ENCODE peak calls at places on chromosomes 11 and 22, in ten cellular contexts. O is kidney, X is mesendoderm, N is SK-N-MC, B is IMR-90, U is neural progenitor cell, P is H1, W is GM23248, Y is trophoblast cell, Q is HCT116. H is an unnamed sample.

GRCh38 chr11:1863352-1864215 is 10.7 kb downstream of the LSP1 start:
- DNase-seq in O (peak; percentile 95), X (peak; percentile 86), N (no peak), B (peak; percentile 86), U (peak; percentile 84), P (no peak), W (peak; percentile 89), Y (peak; percentile 89), Q (peak; percentile 68), H (peak; percentile 72)

GRCh38 chr11:129266536-129266935 is 74.4 kb upstream of the ARHGAP32 start:
- DNase-seq in O (no peak), X (no peak), N (no peak), B (no peak), U (no peak), P (no peak), W (no peak), Y (no peak), Q (no peak), H (no peak)

GRCh38 chr22:27809700-27810365 is 8.3 kb upstream of the MN1 start:
- DNase-seq in O (peak; percentile 10), X (no peak), N (no peak), B (no peak), U (no peak), P (no peak), W (no peak), Y (no peak), Q (no peak), H (no peak)

GRCh38 chr22:19916006-19916405 is 25.6 kb upstream of the COMT start:
- DNase-seq in O (no peak), X (no peak), N (no peak), B (no peak), U (no peak), P (no peak), W (no peak), Y (no peak), Q (no peak), H (no peak)

GRCh38 chr22:37198290-37199102 is 10.4 kb upstream of the C1QTNF6 start:
- DNase-seq in O (peak; percentile 94), X (peak; percentile 84), N (no peak), B (peak; percentile 58), U (peak; percentile 88), P (no peak), W (peak; percentile 84), Y (peak; percentile 95), Q (peak; percentile 57), H (peak; percentile 94)

GRCh38 chr22:31958625-31959239 is 14.4 kb downstream of the YWHAH start:
- DNase-seq in O (peak; percentile 62), X (no peak), N (no peak), B (no peak), U (no peak), P (no peak), W (no peak), Y (no peak), Q (no peak), H (no peak)

GRCh38 chr11:130206141-130206540 is 46.6 kb downstream of the ST14 start:
- DNase-seq in O (peak; percentile 55), X (no peak), N (no peak), B (no peak), U (no peak), P (no peak), W (no peak), Y (no peak), Q (no peak), H (no peak)

GRCh38 chr11:28169816-28170215 is 61.6 kb downstream of the METTL15 start:
- DNase-seq in O (no peak), X (no peak), N (no peak), B (peak; percentile 71), U (no peak), P (no peak), W (peak; percentile 42), Y (no peak), Q (no peak), H (no peak)

GRCh38 chr22:44661070-44661469 is 40.9 kb upstream of the PRR5 start:
- DNase-seq in O (peak; percentile 48), X (peak; percentile 88), N (no peak), B (no peak), U (peak; percentile 80), P (no peak), W (peak; percentile 47), Y (no peak), Q (no peak), H (peak; percentile 87)

GRCh38 chr11:3036419-3036818 is 20.8 kb downstream of the CARS1 start:
- DNase-seq in O (peak; percentile 18), X (no peak), N (no peak), B (no peak), U (no peak), P (no peak), W (no peak), Y (peak; percentile 8), Q (no peak), H (no peak)

GRCh38 chr11:113444469-113445122 is 30.6 kb downstream of the DRD2 start:
- DNase-seq in O (no peak), X (no peak), N (no peak), B (no peak), U (no peak), P (no peak), W (no peak), Y (no peak), Q (no peak), H (no peak)

GRCh38 chr11:87604350-87604749 is 566.6 kb downstream of the TMEM135 start:
- DNase-seq in O (no peak), X (no peak), N (no peak), B (no peak), U (no peak), P (no peak), W (no peak), Y (no peak), Q (no peak), H (no peak)

GRCh38 chr11:87301785-87302540 is 264.2 kb downstream of the TMEM135 start:
- DNase-seq in O (no peak), X (no peak), N (no peak), B (peak; percentile 17), U (no peak), P (no peak), W (no peak), Y (no peak), Q (no peak), H (no peak)

GRCh38 chr22:42921301-42921700 is 64.2 kb upstream of the ARFGAP3 start:
- DNase-seq in O (no peak), X (no peak), N (no peak), B (no peak), U (no peak), P (no peak), W (peak; percentile 59), Y (no peak), Q (no peak), H (no peak)

GRCh38 chr22:42919199-42919598 is 62.1 kb upstream of the ARFGAP3 start:
- DNase-seq in O (no peak), X (peak; percentile 97), N (no peak), B (no peak), U (no peak), P (no peak), W (peak; percentile 72), Y (peak; percentile 95), Q (peak; percentile 42), H (peak; percentile 84)

GRCh38 chr22:42920101-42920820 is 63.2 kb upstream of the ARFGAP3 start:
- DNase-seq in O (no peak), X (no peak), N (no peak), B (peak; percentile 39), U (no peak), P (no peak), W (peak; percentile 93), Y (peak; percentile 83), Q (no peak), H (no peak)

GRCh38 chr22:42915980-42916765 is 59.1 kb upstream of the ARFGAP3 start:
- DNase-seq in O (no peak), X (peak; percentile 76), N (no peak), B (no peak), U (peak; percentile 16), P (no peak), W (no peak), Y (no peak), Q (no peak), H (peak; percentile 79)

GRCh38 chr22:42918500-42918899 is 61.4 kb upstream of the ARFGAP3 start:
- DNase-seq in O (no peak), X (no peak), N (no peak), B (no peak), U (no peak), P (no peak), W (no peak), Y (no peak), Q (no peak), H (no peak)
- H3K27ac ChIP-seq in O (no peak overlapping the region), X (peak overlapping the region; percentile 82), N (no peak overlapping the region), B (no peak overlapping the region), U (no peak overlapping the region), P (no peak overlapping the region), W (peak overlapping the region; percentile 89), Y (peak overlapping the region; percentile 48), Q (no peak overlapping the region), H (no peak overlapping the region)

GRCh38 chr11:70566768-70567530 is 168.6 kb downstream of the CTTN start:
- DNase-seq in O (peak; percentile 21), X (no peak), N (no peak), B (no peak), U (no peak), P (no peak), W (no peak), Y (no peak), Q (no peak), H (no peak)

GRCh38 chr11:70569173-70569890 is 171.0 kb downstream of the CTTN start:
- DNase-seq in O (peak; percentile 70), X (no peak), N (no peak), B (no peak), U (no peak), P (no peak), W (no peak), Y (no peak), Q (no peak), H (peak; percentile 50)

GRCh38 chr11:70568504-70569172 is 170.3 kb downstream of the CTTN start:
- DNase-seq in O (peak; percentile 78), X (peak; percentile 93), N (no peak), B (peak; percentile 24), U (peak; percentile 71), P (peak; percentile 33), W (peak; percentile 75), Y (peak; percentile 29), Q (no peak), H (peak; percentile 93)

GRCh38 chr11:70569996-70570692 is 171.8 kb downstream of the CTTN start:
- DNase-seq in O (peak; percentile 57), X (no peak), N (no peak), B (no peak), U (no peak), P (no peak), W (no peak), Y (no peak), Q (no peak), H (peak; percentile 34)

GRCh38 chr11:70567680-70568503 is 169.6 kb downstream of the CTTN start:
- DNase-seq in O (peak; percentile 80), X (peak; percentile 68), N (no peak), B (peak; percentile 10), U (peak; percentile 51), P (no peak), W (peak; percentile 77), Y (peak; percentile 71), Q (no peak), H (peak; percentile 80)
- H3K9ac ChIP-seq in O (no peak overlapping the region), X (peak overlapping the region; percentile 1), N (no peak overlapping the region), B (peak overlapping the region; percentile 44), U (no peak overlapping the region), P (no peak overlapping the region), W (peak overlapping the region; percentile 68), Y (no peak overlapping the region), Q (peak overlapping the region; percentile 62), H (no peak overlapping the region)

GRCh38 chr11:9669954-9670353 is 6.1 kb downstream of the SWAP70 start:
- DNase-seq in O (no peak), X (peak; percentile 32), N (no peak), B (no peak), U (no peak), P (no peak), W (no peak), Y (no peak), Q (no peak), H (peak; percentile 27)
- H3K27ac ChIP-seq in O (no peak overlapping the region), X (no peak overlapping the region), N (no peak overlapping the region), B (no peak overlapping the region), U (no peak overlapping the region), P (no peak overlapping the region), W (no peak overlapping the region), Y (no peak overlapping the region), Q (no peak overlapping the region), H (no peak overlapping the region)

GRCh38 chr11:66277475-66278391 is at the start of gene CNIH2:
- DNase-seq in O (no peak), X (peak; percentile 57), N (no peak), B (no peak), U (peak; percentile 82), P (no peak), W (peak; percentile 62), Y (peak; percentile 61), Q (no peak), H (peak; percentile 83)
- H3K9ac ChIP-seq in O (no peak within 1 kb of the TSS), X (peak within 1 kb of the TSS; percentile 65), N (no peak within 1 kb of the TSS), B (peak within 1 kb of the TSS; percentile 33), U (no peak within 1 kb of the TSS), P (peak within 1 kb of the TSS; percentile 45), W (no peak within 1 kb of the TSS), Y (no peak within 1 kb of the TSS), Q (no peak within 1 kb of the TSS), H (no peak within 1 kb of the TSS)